ENCODE peak calls at places on chromosomes 5 and 9, in nine cellular contexts. E is SHP77; D is T47D; H is retina; L is T-helper 17 cell; X is A549; P is CD4-positive, alpha-beta T cell; A is RWPE1; J is occipital lobe. T is an unnamed sample.
A peak's percentile ranks its signal among the peaks of the same experiment; 100 is the strongest.

GRCh38 chr9:127194881-127195713 is 69.5 kb upstream of the GARNL3 start:
- DNase-seq in H (no peak), X (peak; percentile 73), E (no peak), A (peak; percentile 78), J (no peak), L (no peak), P (no peak), D (no peak), T (no peak)

GRCh38 chr9:6552738-6553121 is 92.8 kb downstream of the GLDC start:
- DNase-seq in D (no peak), P (no peak), A (no peak), E (no peak), L (no peak), J (no peak), X (no peak), H (no peak), T (no peak)

GRCh38 chr5:109365653-109366052 is 44.1 kb downstream of the PJA2 start:
- DNase-seq in A (no peak), E (no peak), J (no peak), H (no peak), P (no peak), X (no peak), L (no peak), D (no peak), T (no peak)

GRCh38 chr5:40052812-40053211 is 626.9 kb upstream of the PTGER4 start:
- DNase-seq in X (peak; percentile 15), P (no peak), L (no peak), E (no peak), J (no peak), A (peak; percentile 55), D (no peak), H (no peak), T (no peak)

GRCh38 chr9:36906492-36906891 is 127.6 kb downstream of the PAX5 start:
- DNase-seq in H (no peak), P (no peak), D (no peak), X (no peak), L (no peak), A (no peak), J (no peak), E (no peak), T (no peak)

GRCh38 chr9:122122903-122123632 is 30.0 kb upstream of the TTLL11 start:
- DNase-seq in J (peak; percentile 31), D (peak; percentile 86), L (peak; percentile 51), P (peak; percentile 76), A (peak; percentile 80), H (peak; percentile 88), X (peak; percentile 79), E (peak; percentile 61), T (no peak)

GRCh38 chr5:41094871-41095270 is 23.7 kb upstream of the MROH2B start:
- DNase-seq in A (no peak), E (no peak), X (peak; percentile 9), D (no peak), J (no peak), P (no peak), L (no peak), H (no peak), T (no peak)

GRCh38 chr9:125889524-125890473 is 142.6 kb downstream of the PBX3 start:
- DNase-seq in D (peak; percentile 81), J (peak; percentile 47), P (peak; percentile 46), L (peak; percentile 13), A (peak; percentile 68), X (peak; percentile 23), E (peak; percentile 41), H (peak; percentile 74), T (peak; percentile 50)

GRCh38 chr9:136567651-136568287 is 21.9 kb upstream of the NOTCH1 start:
- DNase-seq in A (peak; percentile 98), P (no peak), X (peak; percentile 84), L (no peak), E (no peak), H (peak; percentile 61), J (no peak), D (peak; percentile 92), T (no peak)

GRCh38 chr5:57185301-57185700 is 11.4 kb downstream of the GPBP1 start:
- DNase-seq in X (no peak), A (no peak), H (no peak), D (no peak), L (no peak), J (no peak), P (no peak), E (no peak), T (no peak)

GRCh38 chr5:113722979-113723378 is 209.5 kb downstream of the YTHDC2 start:
- DNase-seq in X (no peak), H (no peak), D (no peak), A (no peak), L (no peak), P (no peak), J (no peak), E (no peak), T (no peak)

GRCh38 chr5:513216-514100 is 10.8 kb downstream of the SLC9A3 start:
- DNase-seq in J (no peak), L (no peak), A (no peak), D (no peak), E (no peak), H (no peak), P (no peak), X (no peak), T (no peak)

GRCh38 chr9:4048441-4048840 is 251.4 kb downstream of the GLIS3 start:
- DNase-seq in J (no peak), E (no peak), L (no peak), X (peak; percentile 10), P (no peak), H (no peak), D (no peak), A (no peak), T (no peak)

GRCh38 chr5:117143381-117143780 is 568.8 kb upstream of the SEMA6A start:
- DNase-seq in L (no peak), P (no peak), H (no peak), D (no peak), X (no peak), A (no peak), J (no peak), E (no peak), T (no peak)

GRCh38 chr9:68690088-68690487 is 15.0 kb upstream of the PIP5K1B start:
- DNase-seq in D (no peak), H (peak; percentile 42), X (no peak), P (no peak), E (no peak), L (no peak), J (no peak), A (no peak), T (no peak)

GRCh38 chr9:93205045-93205768 is 21.3 kb downstream of the WNK2 start:
- DNase-seq in X (no peak), L (no peak), J (peak; percentile 30), E (no peak), H (peak; percentile 80), P (no peak), A (no peak), D (no peak), T (no peak)

GRCh38 chr9:82513976-82514735 is 525.6 kb downstream of the SPATA31D1 start:
- DNase-seq in J (no peak), D (no peak), L (no peak), A (no peak), E (no peak), X (no peak), H (no peak), P (no peak), T (no peak)

GRCh38 chr9:131799177-131799823 is 59.4 kb upstream of the RAPGEF1 start:
- DNase-seq in X (no peak), P (peak; percentile 70), E (no peak), D (peak; percentile 82), H (peak; percentile 54), L (peak; percentile 47), J (no peak), A (peak; percentile 77), T (no peak)

GRCh38 chr5:135220394-135221186 is 178.4 kb downstream of the MACROH2A1 start:
- DNase-seq in P (no peak), D (no peak), H (no peak), E (no peak), A (no peak), L (no peak), J (no peak), X (no peak), T (no peak)

GRCh38 chr5:142013734-142014495 is 1.1 kb upstream of the GNPDA1 start:
- DNase-seq in H (no peak), L (no peak), X (no peak), J (no peak), A (no peak), P (no peak), D (no peak), E (no peak), T (no peak)

GRCh38 chr5:33981408-33982171 is 2.9 kb downstream of the SLC45A2 start:
- DNase-seq in D (no peak), X (no peak), P (no peak), E (no peak), A (no peak), L (no peak), J (no peak), H (no peak), T (no peak)

GRCh38 chr5:10319202-10319851 is 11.6 kb upstream of the CMBL start:
- DNase-seq in E (no peak), A (no peak), D (no peak), H (no peak), L (no peak), J (no peak), X (no peak), P (no peak), T (no peak)

GRCh38 chr5:54645888-54646284 is 128.3 kb downstream of the SNX18 start:
- DNase-seq in P (no peak), L (no peak), D (no peak), H (no peak), E (no peak), X (no peak), J (no peak), A (no peak), T (no peak)

GRCh38 chr9:95459867-95460626 is 56.7 kb downstream of the PTCH1 start:
- DNase-seq in D (no peak), E (no peak), A (no peak), P (no peak), X (no peak), J (no peak), H (no peak), L (no peak), T (no peak)

GRCh38 chr5:82873452-82873851 is 203.7 kb downstream of the TMEM167A start:
- DNase-seq in P (no peak), A (no peak), L (no peak), J (no peak), X (no peak), E (no peak), H (no peak), D (no peak), T (no peak)

GRCh38 chr9:124225945-124226344 is 31.8 kb upstream of the NEK6 start:
- DNase-seq in E (no peak), J (no peak), A (no peak), D (no peak), H (no peak), X (no peak), P (no peak), L (no peak), T (no peak)

GRCh38 chr5:6907320-6907918 is 194.2 kb downstream of the TENT4A start:
- DNase-seq in A (no peak), J (no peak), P (no peak), D (no peak), E (no peak), X (no peak), L (no peak), H (no peak), T (no peak)

GRCh38 chr5:138230981-138231589 is 18.0 kb upstream of the CDC23 start:
- DNase-seq in L (no peak), A (peak; percentile 37), X (no peak), E (peak; percentile 17), J (no peak), P (no peak), H (no peak), D (no peak), T (no peak)

GRCh38 chr9:112037281-112038016 is 137.6 kb downstream of the SUSD1 start:
- DNase-seq in A (no peak), D (no peak), J (no peak), E (no peak), L (peak; percentile 21), X (no peak), H (no peak), P (peak; percentile 65), T (peak; percentile 49)

T was measured in GF-D8.